ENCODE peak calls at places on chromosome 1, in five cellular contexts. One of them, this sample, is unnamed. For H3K4me1, the result is how much of the 10 kb centered on the place peaks cover.

GRCh38 chr1:152743371-152744145 is 14.3 kb upstream of the KPRP start:
- DNase-seq in upper lobe of right lung: no peak
- DNase-seq in psoas muscle: no peak
- DNase-seq in adrenal gland: no peak
- DNase-seq in effector memory CD4-positive, alpha-beta T cell: no peak
- DNase-seq in this sample: no peak

GRCh38 chr1:58768971-58769808 is 14.7 kb downstream of the JUN start:
- DNase-seq in upper lobe of right lung: peak
- DNase-seq in psoas muscle: peak
- DNase-seq in adrenal gland: peak
- DNase-seq in effector memory CD4-positive, alpha-beta T cell: peak
- DNase-seq in this sample: no peak

GRCh38 chr1:41994195-41994894 is 75.6 kb upstream of the HIVEP3 start:
- DNase-seq in upper lobe of right lung: no peak
- DNase-seq in psoas muscle: no peak
- DNase-seq in adrenal gland: no peak
- DNase-seq in effector memory CD4-positive, alpha-beta T cell: no peak
- DNase-seq in this sample: no peak

GRCh38 chr1:179095377-179095776 is 13.5 kb downstream of the TOR3A start:
- DNase-seq in upper lobe of right lung: no peak
- DNase-seq in psoas muscle: no peak
- DNase-seq in adrenal gland: no peak
- DNase-seq in effector memory CD4-positive, alpha-beta T cell: no peak
- DNase-seq in this sample: no peak

GRCh38 chr1:70290248-70290647 is 64.3 kb downstream of the ANKRD13C start:
- DNase-seq in upper lobe of right lung: no peak
- DNase-seq in psoas muscle: no peak
- DNase-seq in adrenal gland: no peak
- DNase-seq in effector memory CD4-positive, alpha-beta T cell: no peak
- DNase-seq in this sample: no peak

GRCh38 chr1:207919523-207920210 is 8.7 kb upstream of the CD34 start:
- DNase-seq in upper lobe of right lung: no peak
- DNase-seq in psoas muscle: no peak
- DNase-seq in adrenal gland: no peak
- DNase-seq in effector memory CD4-positive, alpha-beta T cell: no peak
- DNase-seq in this sample: no peak

GRCh38 chr1:243946253-243946652 is 96.2 kb upstream of the AKT3 start:
- DNase-seq in upper lobe of right lung: no peak
- DNase-seq in psoas muscle: no peak
- DNase-seq in adrenal gland: no peak
- DNase-seq in effector memory CD4-positive, alpha-beta T cell: no peak
- DNase-seq in this sample: no peak

GRCh38 chr1:208272311-208272710 is 28.1 kb upstream of the PLXNA2 start:
- DNase-seq in upper lobe of right lung: no peak
- DNase-seq in psoas muscle: no peak
- DNase-seq in adrenal gland: no peak
- DNase-seq in effector memory CD4-positive, alpha-beta T cell: no peak
- DNase-seq in this sample: no peak

GRCh38 chr1:201258763-201259230 is 24.5 kb upstream of the PKP1 start:
- DNase-seq in upper lobe of right lung: no peak
- DNase-seq in psoas muscle: no peak
- DNase-seq in adrenal gland: no peak
- DNase-seq in effector memory CD4-positive, alpha-beta T cell: no peak
- DNase-seq in this sample: no peak

GRCh38 chr1:31760901-31761470 is 3.2 kb downstream of the ADGRB2 start:
- DNase-seq in upper lobe of right lung: peak
- DNase-seq in psoas muscle: peak
- DNase-seq in adrenal gland: peak
- DNase-seq in effector memory CD4-positive, alpha-beta T cell: peak
- DNase-seq in this sample: peak

GRCh38 chr1:51165540-51165939 is 63.5 kb downstream of the C1orf185 start:
- DNase-seq in upper lobe of right lung: no peak
- DNase-seq in psoas muscle: no peak
- DNase-seq in adrenal gland: no peak
- DNase-seq in effector memory CD4-positive, alpha-beta T cell: no peak
- DNase-seq in this sample: no peak

GRCh38 chr1:200154069-200154767 is 126.7 kb downstream of the NR5A2 start:
- DNase-seq in upper lobe of right lung: no peak
- DNase-seq in psoas muscle: no peak
- DNase-seq in adrenal gland: no peak
- DNase-seq in effector memory CD4-positive, alpha-beta T cell: peak
- DNase-seq in this sample: peak

GRCh38 chr1:222105393-222105737 is 363.5 kb upstream of the DUSP10 start:
- DNase-seq in upper lobe of right lung: no peak
- DNase-seq in psoas muscle: no peak
- DNase-seq in adrenal gland: no peak
- DNase-seq in effector memory CD4-positive, alpha-beta T cell: no peak
- DNase-seq in this sample: no peak

GRCh38 chr1:205068457-205069035 is 15.7 kb downstream of the TMEM81 start:
- DNase-seq in upper lobe of right lung: no peak
- DNase-seq in psoas muscle: no peak
- DNase-seq in adrenal gland: peak
- DNase-seq in effector memory CD4-positive, alpha-beta T cell: no peak
- DNase-seq in this sample: no peak

GRCh38 chr1:118987431-118988185 is 535 bp downstream of the TBX15 start:
- DNase-seq in upper lobe of right lung: no peak
- DNase-seq in psoas muscle: peak
- DNase-seq in adrenal gland: no peak
- DNase-seq in effector memory CD4-positive, alpha-beta T cell: no peak
- DNase-seq in this sample: no peak

GRCh38 chr1:82153282-82153630 is 352.5 kb downstream of the ADGRL2 start:
- DNase-seq in upper lobe of right lung: no peak
- DNase-seq in psoas muscle: no peak
- DNase-seq in adrenal gland: no peak
- DNase-seq in effector memory CD4-positive, alpha-beta T cell: no peak
- DNase-seq in this sample: no peak

GRCh38 chr1:167800241-167800640 is 78.5 kb downstream of the MPZL1 start:
- DNase-seq in upper lobe of right lung: no peak
- DNase-seq in psoas muscle: no peak
- DNase-seq in adrenal gland: no peak
- DNase-seq in effector memory CD4-positive, alpha-beta T cell: no peak
- DNase-seq in this sample: no peak

GRCh38 chr1:8285965-8286364 is 31.9 kb upstream of the SLC45A1 start:
- DNase-seq in upper lobe of right lung: no peak
- DNase-seq in psoas muscle: no peak
- DNase-seq in adrenal gland: no peak
- DNase-seq in effector memory CD4-positive, alpha-beta T cell: no peak
- DNase-seq in this sample: no peak

GRCh38 chr1:65011983-65012382 is 45.6 kb upstream of the JAK1 start:
- DNase-seq in upper lobe of right lung: no peak
- DNase-seq in psoas muscle: no peak
- DNase-seq in adrenal gland: no peak
- DNase-seq in effector memory CD4-positive, alpha-beta T cell: no peak
- DNase-seq in this sample: no peak

GRCh38 chr1:41862411-41863221 is 56.1 kb downstream of the HIVEP3 start:
- DNase-seq in upper lobe of right lung: no peak
- DNase-seq in psoas muscle: no peak
- DNase-seq in adrenal gland: no peak
- DNase-seq in effector memory CD4-positive, alpha-beta T cell: no peak
- DNase-seq in this sample: no peak

GRCh38 chr1:44040418-44040817 is 9.2 kb upstream of the SLC6A9 start:
- DNase-seq in upper lobe of right lung: no peak
- DNase-seq in psoas muscle: no peak
- DNase-seq in adrenal gland: no peak
- DNase-seq in effector memory CD4-positive, alpha-beta T cell: no peak
- DNase-seq in this sample: no peak

GRCh38 chr1:119159096-119159495 is 18.6 kb upstream of the WARS2 start:
- DNase-seq in upper lobe of right lung: no peak
- DNase-seq in psoas muscle: no peak
- DNase-seq in adrenal gland: no peak
- DNase-seq in effector memory CD4-positive, alpha-beta T cell: no peak
- DNase-seq in this sample: no peak

GRCh38 chr1:20486457-20487235 is 636 bp upstream of the CAMK2N1 start:
- DNase-seq in upper lobe of right lung: peak
- DNase-seq in psoas muscle: peak
- DNase-seq in adrenal gland: peak
- DNase-seq in effector memory CD4-positive, alpha-beta T cell: no peak
- DNase-seq in this sample: no peak

GRCh38 chr1:83742446-83742845 is 256.5 kb downstream of the TTLL7 start:
- DNase-seq in upper lobe of right lung: no peak
- DNase-seq in psoas muscle: no peak
- DNase-seq in adrenal gland: peak
- DNase-seq in effector memory CD4-positive, alpha-beta T cell: no peak
- DNase-seq in this sample: no peak

GRCh38 chr1:9922342-9922741 is 12.3 kb upstream of the CTNNBIP1 start:
- DNase-seq in upper lobe of right lung: no peak
- DNase-seq in psoas muscle: no peak
- DNase-seq in adrenal gland: no peak
- DNase-seq in effector memory CD4-positive, alpha-beta T cell: no peak
- DNase-seq in this sample: no peak

GRCh38 chr1:51344602-51345299 is 14.4 kb upstream of the TTC39A start:
- DNase-seq in upper lobe of right lung: peak
- DNase-seq in psoas muscle: no peak
- DNase-seq in adrenal gland: no peak
- DNase-seq in effector memory CD4-positive, alpha-beta T cell: no peak
- DNase-seq in this sample: no peak

GRCh38 chr1:155008015-155008941 is 5.7 kb downstream of the ZBTB7B start:
- DNase-seq in upper lobe of right lung: no peak
- DNase-seq in psoas muscle: no peak
- DNase-seq in adrenal gland: no peak
- DNase-seq in effector memory CD4-positive, alpha-beta T cell: no peak
- DNase-seq in this sample: no peak

GRCh38 chr1:154419620-154420020 is 14.5 kb downstream of the IL6R start:
- DNase-seq in upper lobe of right lung: peak
- DNase-seq in psoas muscle: peak
- DNase-seq in adrenal gland: peak
- DNase-seq in effector memory CD4-positive, alpha-beta T cell: no peak
- DNase-seq in this sample: peak

GRCh38 chr1:227607336-227607898 is 44.1 kb downstream of the ZNF678 start:
- DNase-seq in upper lobe of right lung: no peak
- DNase-seq in psoas muscle: no peak
- DNase-seq in adrenal gland: no peak
- DNase-seq in effector memory CD4-positive, alpha-beta T cell: no peak
- DNase-seq in this sample: no peak

GRCh38 chr1:229716692-229717091 is 90.6 kb downstream of the URB2 start:
- DNase-seq in upper lobe of right lung: no peak
- DNase-seq in psoas muscle: no peak
- DNase-seq in adrenal gland: no peak
- DNase-seq in effector memory CD4-positive, alpha-beta T cell: no peak
- DNase-seq in this sample: no peak

DNA sequence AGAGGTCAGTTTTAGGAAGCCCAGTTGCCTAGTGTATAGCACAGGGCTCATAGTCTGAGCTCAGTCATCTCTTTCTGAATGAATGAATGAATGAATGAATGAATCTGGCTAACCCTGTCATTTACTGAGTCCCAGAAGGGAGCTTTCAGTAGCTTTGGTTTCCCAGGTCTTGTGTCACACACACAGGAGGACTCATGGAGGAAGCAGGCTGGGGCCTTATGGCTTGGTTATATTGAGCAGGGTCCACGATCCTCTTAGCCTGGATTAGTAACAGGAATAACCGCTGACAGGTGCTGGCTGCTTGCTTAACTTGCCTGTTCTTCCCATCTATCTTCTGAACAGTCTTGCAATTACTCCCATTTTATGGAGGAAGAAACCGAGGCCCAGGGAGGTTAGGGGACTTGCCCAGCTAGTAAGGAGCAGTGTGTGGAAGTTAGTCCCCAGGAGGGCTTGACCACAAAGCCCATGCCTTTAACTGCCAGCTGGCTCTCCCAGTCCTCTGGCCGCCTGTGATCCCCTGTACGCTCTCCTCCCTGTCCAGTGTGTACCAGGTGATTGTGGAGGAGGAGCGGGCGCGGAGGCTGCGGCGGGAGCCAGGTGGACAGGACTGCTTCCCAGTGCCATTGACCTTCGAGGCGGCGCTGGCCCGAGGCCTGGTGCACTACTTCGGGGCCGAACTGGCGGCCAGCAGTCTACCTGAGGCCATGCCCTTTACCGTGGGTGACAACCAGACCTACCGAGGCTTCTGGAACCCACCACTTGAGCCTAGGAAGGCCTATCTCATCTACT is 46.0 kb downstream of the PTPRU start:
- DNase-seq in upper lobe of right lung: no peak
- DNase-seq in psoas muscle: no peak
- DNase-seq in adrenal gland: no peak
- DNase-seq in effector memory CD4-positive, alpha-beta T cell: no peak
- DNase-seq in this sample: no peak
- H3K4me3 ChIP-seq in upper lobe of right lung: no peak
- H3K4me3 ChIP-seq in psoas muscle: no peak
- H3K4me3 ChIP-seq in adrenal gland: no peak
- H3K4me3 ChIP-seq in effector memory CD4-positive, alpha-beta T cell: no peak
- H3K4me3 ChIP-seq in this sample: no peak

GRCh38 chr1:12144969-12145368 is 21.8 kb upstream of the TNFRSF1B start:
- DNase-seq in upper lobe of right lung: no peak
- DNase-seq in psoas muscle: no peak
- DNase-seq in adrenal gland: no peak
- DNase-seq in effector memory CD4-positive, alpha-beta T cell: no peak
- DNase-seq in this sample: no peak

GRCh38 chr1:12142891-12143630 is 23.7 kb upstream of the TNFRSF1B start:
- DNase-seq in upper lobe of right lung: peak
- DNase-seq in psoas muscle: peak
- DNase-seq in adrenal gland: no peak
- DNase-seq in effector memory CD4-positive, alpha-beta T cell: no peak
- DNase-seq in this sample: no peak

GRCh38 chr1:12145616-12146342 is 21.0 kb upstream of the TNFRSF1B start:
- DNase-seq in upper lobe of right lung: no peak
- DNase-seq in psoas muscle: no peak
- DNase-seq in adrenal gland: no peak
- DNase-seq in effector memory CD4-positive, alpha-beta T cell: no peak
- DNase-seq in this sample: no peak

GRCh38 chr1:12143631-12144155 is 23.1 kb upstream of the TNFRSF1B start:
- DNase-seq in upper lobe of right lung: peak
- DNase-seq in psoas muscle: peak
- DNase-seq in adrenal gland: peak
- DNase-seq in effector memory CD4-positive, alpha-beta T cell: no peak
- DNase-seq in this sample: no peak

DNA sequence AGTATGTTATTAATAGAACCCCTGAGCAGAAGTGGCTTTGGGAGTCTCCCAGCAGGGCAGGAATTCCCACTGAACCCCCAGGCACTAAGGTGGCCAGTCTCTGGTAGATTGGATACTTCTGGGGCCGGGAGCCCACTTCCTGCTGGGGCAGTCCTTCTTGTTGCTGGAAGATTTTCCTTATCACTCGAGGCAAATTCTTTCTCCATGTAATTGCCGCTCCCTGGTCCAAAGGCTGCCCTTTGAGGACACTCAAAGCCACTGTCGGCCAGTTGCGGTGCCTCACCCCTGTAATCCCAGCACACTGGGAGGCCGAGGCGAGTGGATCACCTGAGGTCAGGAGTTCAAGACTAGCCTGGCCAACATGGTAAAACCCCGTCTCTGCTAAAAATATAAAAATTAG is 22.6 kb upstream of the TNFRSF1B start:
- DNase-seq in upper lobe of right lung: no peak
- DNase-seq in psoas muscle: no peak
- DNase-seq in adrenal gland: no peak
- DNase-seq in effector memory CD4-positive, alpha-beta T cell: no peak
- DNase-seq in this sample: no peak
- H3K4me1 ChIP-seq in upper lobe of right lung: half or more
- H3K4me1 ChIP-seq in psoas muscle: under half
- H3K4me1 ChIP-seq in adrenal gland: under half
- H3K4me1 ChIP-seq in effector memory CD4-positive, alpha-beta T cell: half or more
- H3K4me1 ChIP-seq in this sample: under half

GRCh38 chr1:115218696-115219095 is 119.4 kb downstream of the NGF start:
- DNase-seq in upper lobe of right lung: no peak
- DNase-seq in psoas muscle: no peak
- DNase-seq in adrenal gland: no peak
- DNase-seq in effector memory CD4-positive, alpha-beta T cell: no peak
- DNase-seq in this sample: no peak
- H3K27ac ChIP-seq in upper lobe of right lung: no peak
- H3K27ac ChIP-seq in psoas muscle: no peak
- H3K27ac ChIP-seq in adrenal gland: no peak
- H3K27ac ChIP-seq in effector memory CD4-positive, alpha-beta T cell: no peak
- H3K27ac ChIP-seq in this sample: no peak

GRCh38 chr1:235632538-235633219 is 16.9 kb downstream of the GNG4 start:
- DNase-seq in upper lobe of right lung: no peak
- DNase-seq in psoas muscle: no peak
- DNase-seq in adrenal gland: no peak
- DNase-seq in effector memory CD4-positive, alpha-beta T cell: no peak
- DNase-seq in this sample: no peak
- H3K4me3 ChIP-seq in upper lobe of right lung: peak
- H3K4me3 ChIP-seq in psoas muscle: peak
- H3K4me3 ChIP-seq in adrenal gland: no peak
- H3K4me3 ChIP-seq in effector memory CD4-positive, alpha-beta T cell: no peak
- H3K4me3 ChIP-seq in this sample: no peak